ENCODE peak calls at places on chromosomes 12 and 14, in seven cellular contexts. F, W, C, U, E, K and Z are unnamed samples.

GRCh38 chr12:42961395-42961794 is 371.8 kb upstream of the PRICKLE1 start:
- DNase-seq in F (peak; percentile 94), W (peak; percentile 55), C (no peak), U (peak; percentile 94), E (no peak), K (no peak), Z (peak; percentile 96)

GRCh38 chr12:40565029-40565633 is 127.1 kb upstream of the CNTN1 start:
- DNase-seq in F (no peak), W (no peak), C (no peak), U (no peak), E (no peak), K (no peak), Z (no peak)

GRCh38 chr14:36054353-36055051 is 122.0 kb downstream of the PTCSC3 start:
- DNase-seq in F (no peak), W (no peak), C (no peak), U (no peak), E (no peak), K (no peak), Z (no peak)

GRCh38 chr14:70188292-70188607 is 501 bp downstream of the SLC8A3 start:
- DNase-seq in F (peak; percentile 24), W (no peak), C (no peak), U (no peak), E (no peak), K (no peak), Z (no peak)

GRCh38 chr14:103581954-103582703 is 19.4 kb downstream of the COA8 start:
- DNase-seq in F (no peak), W (no peak), C (no peak), U (no peak), E (no peak), K (no peak), Z (no peak)

GRCh38 chr12:42585846-42586226 is 3.7 kb downstream of the PRICKLE1 start:
- DNase-seq in F (no peak), W (no peak), C (no peak), U (no peak), E (no peak), K (no peak), Z (no peak)

GRCh38 chr12:50217202-50217601 is 50.0 kb upstream of the CERS5 start:
- DNase-seq in F (peak; percentile 18), W (no peak), C (no peak), U (no peak), E (no peak), K (no peak), Z (no peak)

GRCh38 chr14:103897075-103897947 is 30.9 kb upstream of the TDRD9 start:
- DNase-seq in F (no peak), W (no peak), C (no peak), U (no peak), E (no peak), K (no peak), Z (no peak)

GRCh38 chr14:52724360-52724644 is 5.7 kb upstream of the STYX start:
- DNase-seq in F (no peak), W (no peak), C (no peak), U (no peak), E (no peak), K (no peak), Z (no peak)

GRCh38 chr14:106174206-106174605 is 647.8 kb downstream of the TMEM121 start:
- DNase-seq in F (no peak), W (no peak), C (no peak), U (no peak), E (no peak), K (no peak), Z (no peak)

GRCh38 chr14:72261068-72261467 is 328.8 kb downstream of the RGS6 start:
- DNase-seq in F (no peak), W (no peak), C (no peak), U (no peak), E (no peak), K (no peak), Z (no peak)

GRCh38 chr12:49357099-49357678 is 10.1 kb upstream of the SPATS2 start:
- DNase-seq in F (peak; percentile 72), W (peak; percentile 80), C (no peak), U (no peak), E (no peak), K (peak; percentile 8), Z (peak; percentile 87)

GRCh38 chr12:55132816-55133215 is 6.6 kb downstream of the OR9K2 start:
- DNase-seq in F (no peak), W (no peak), C (no peak), U (no peak), E (no peak), K (no peak), Z (no peak)

GRCh38 chr12:99619389-99620158 is 28.0 kb upstream of the GARIN6 start:
- DNase-seq in F (peak; percentile 60), W (peak; percentile 42), C (no peak), U (no peak), E (no peak), K (peak; percentile 60), Z (no peak)

GRCh38 chr12:49961993-49962764 is 507 bp downstream of the AQP5 start:
- DNase-seq in F (no peak), W (no peak), C (no peak), U (no peak), E (no peak), K (no peak), Z (no peak)

GRCh38 chr14:58966991-58967390 is 221.5 kb upstream of the DAAM1 start:
- DNase-seq in F (no peak), W (no peak), C (no peak), U (no peak), E (no peak), K (no peak), Z (no peak)

GRCh38 chr14:71465316-71465715 is 466.9 kb upstream of the RGS6 start:
- DNase-seq in F (peak; percentile 46), W (peak; percentile 48), C (no peak), U (no peak), E (no peak), K (no peak), Z (peak; percentile 54)

GRCh38 chr12:77625441-77625840 is 205.3 kb upstream of the NAV3 start:
- DNase-seq in F (peak; percentile 85), W (peak; percentile 95), C (no peak), U (peak; percentile 78), E (no peak), K (no peak), Z (peak; percentile 85)

GRCh38 chr14:49549881-49550280 is 36.3 kb downstream of the RPS29 start:
- DNase-seq in F (peak; percentile 56), W (peak; percentile 63), C (no peak), U (no peak), E (no peak), K (no peak), Z (peak; percentile 24)

GRCh38 chr14:49315570-49315969 is 270.6 kb downstream of the RPS29 start:
- DNase-seq in F (no peak), W (no peak), C (no peak), U (no peak), E (no peak), K (no peak), Z (no peak)

GRCh38 chr14:104266643-104267575 is 128.5 kb downstream of the KIF26A start:
- DNase-seq in F (no peak), W (no peak), C (no peak), U (no peak), E (no peak), K (no peak), Z (no peak)

GRCh38 chr12:13079440-13079906 is 24.0 kb downstream of the GSG1 start:
- DNase-seq in F (no peak), W (no peak), C (no peak), U (no peak), E (no peak), K (no peak), Z (no peak)

GRCh38 chr12:52372216-52373154 is 5.2 kb upstream of the KRT85 start:
- DNase-seq in F (peak; percentile 75), W (peak; percentile 86), C (peak; percentile 81), U (peak; percentile 48), E (peak; percentile 9), K (peak; percentile 91), Z (peak; percentile 93)

GRCh38 chr12:114944736-114945135 is 260.8 kb upstream of the TBX3 start:
- DNase-seq in F (no peak), W (no peak), C (no peak), U (no peak), E (no peak), K (no peak), Z (no peak)

GRCh38 chr12:115801826-115802225 is 475.7 kb downstream of the MED13L start:
- DNase-seq in F (no peak), W (no peak), C (no peak), U (no peak), E (no peak), K (no peak), Z (no peak)

GRCh38 chr14:96243785-96244184 is 12.2 kb upstream of the BDKRB1 start:
- DNase-seq in F (no peak), W (no peak), C (no peak), U (no peak), E (no peak), K (no peak), Z (no peak)

GRCh38 chr12:90999946-91000345 is 4.8 kb downstream of the EPYC start:
- DNase-seq in F (peak; percentile 37), W (no peak), C (no peak), U (no peak), E (no peak), K (no peak), Z (no peak)

GRCh38 chr12:93243689-93244513 is 133.8 kb upstream of the NUDT4 start:
- DNase-seq in F (peak; percentile 61), W (peak; percentile 82), C (peak; percentile 17), U (peak; percentile 24), E (no peak), K (no peak), Z (peak; percentile 82)

GRCh38 chr12:82608706-82609105 is 78.0 kb upstream of the TMTC2 start:
- DNase-seq in F (peak; percentile 38), W (peak; percentile 5), C (no peak), U (peak; percentile 58), E (no peak), K (no peak), Z (peak; percentile 13)

GRCh38 chr12:61758661-61759060 is 501.5 kb upstream of the USP15 start:
- DNase-seq in F (no peak), W (peak; percentile 57), C (no peak), U (no peak), E (no peak), K (no peak), Z (no peak)

GRCh38 chr14:91228112-91229004 is 16.1 kb downstream of the GPR68 start:
- DNase-seq in F (peak; percentile 65), W (peak; percentile 85), C (no peak), U (peak; percentile 34), E (no peak), K (no peak), Z (peak; percentile 55)

GRCh38 chr14:99682809-99683618 is 1.1 kb upstream of the CYP46A1 start:
- DNase-seq in F (peak; percentile 71), W (peak; percentile 56), C (peak; percentile 75), U (no peak), E (peak; percentile 58), K (peak; percentile 90), Z (peak; percentile 61)

GRCh38 chr12:80412343-80412953 is 31.6 kb upstream of the PTPRQ start:
- DNase-seq in F (peak; percentile 69), W (peak; percentile 76), C (peak; percentile 8), U (no peak), E (no peak), K (no peak), Z (peak; percentile 79)

GRCh38 chr12:106901276-106901675 is 54.4 kb upstream of the TMEM263 start:
- DNase-seq in F (no peak), W (peak; percentile 48), C (no peak), U (no peak), E (no peak), K (no peak), Z (peak; percentile 4)

GRCh38 chr12:11133816-11134215 is 628 bp downstream of the TAS2R30 start:
- DNase-seq in F (no peak), W (no peak), C (no peak), U (no peak), E (no peak), K (no peak), Z (no peak)